ENCODE peak calls at places on chromosomes 1 and 21, in four cellular contexts. M, A, L and Y are unnamed samples.

GRCh38 chr1:93346472-93346991 is 825 bp downstream of the DR1 start:
- DNase-seq in M (peak; percentile 35), A (peak; percentile 44), L (peak; percentile 7), Y (peak; percentile 50)

GRCh38 chr1:214310010-214310409 is 29.1 kb downstream of the SMYD2 start:
- DNase-seq in M (no peak), A (no peak), L (no peak), Y (no peak)

GRCh38 chr21:14815001-14815400 is 249.8 kb downstream of the NRIP1 start:
- DNase-seq in M (no peak), A (no peak), L (no peak), Y (no peak)

GRCh38 chr1:225460737-225461532 is 33.1 kb upstream of the LBR start:
- DNase-seq in M (no peak), A (no peak), L (no peak), Y (no peak)

GRCh38 chr1:114152211-114153050 is 1.2 kb downstream of the SYT6 start:
- DNase-seq in M (no peak), A (peak; percentile 23), L (peak; percentile 7), Y (peak; percentile 4)

GRCh38 chr1:244730153-244730933 is 77.4 kb downstream of the DESI2 start:
- DNase-seq in M (no peak), A (peak; percentile 38), L (peak; percentile 33), Y (peak; percentile 25)

GRCh38 chr1:1024421-1025415 is 4.8 kb downstream of the AGRN start:
- DNase-seq in M (no peak), A (no peak), L (no peak), Y (peak; percentile 56)

GRCh38 chr1:1470626-1471388 is 758 bp upstream of the ATAD3B start:
- DNase-seq in M (no peak), A (peak; percentile 42), L (no peak), Y (peak; percentile 35)

GRCh38 chr1:161439280-161440232 is 65.7 kb upstream of the FCGR2A start:
- DNase-seq in M (no peak), A (peak; percentile 21), L (no peak), Y (peak; percentile 13)

GRCh38 chr1:240385985-240386978 is 225.7 kb downstream of the GREM2 start:
- DNase-seq in M (no peak), A (no peak), L (no peak), Y (no peak)

GRCh38 chr1:26814893-26815292 is 11.6 kb upstream of the ZDHHC18 start:
- DNase-seq in M (no peak), A (no peak), L (no peak), Y (no peak)

GRCh38 chr1:111735858-111736544 is 3.2 kb downstream of the INKA2 start:
- DNase-seq in M (no peak), A (no peak), L (peak; percentile 65), Y (no peak)

GRCh38 chr1:108644984-108645383 is 15.9 kb downstream of the HENMT1 start:
- DNase-seq in M (no peak), A (peak; percentile 67), L (no peak), Y (peak; percentile 58)

GRCh38 chr1:66350001-66350547 is 183.9 kb upstream of the SGIP1 start:
- DNase-seq in M (no peak), A (peak; percentile 60), L (no peak), Y (peak; percentile 47)

GRCh38 chr1:92989936-92990582 is 28.8 kb upstream of the DIPK1A start:
- DNase-seq in M (no peak), A (no peak), L (no peak), Y (no peak)

GRCh38 chr1:66769512-66770229 is 17.4 kb downstream of the DYNLT5 start:
- DNase-seq in M (no peak), A (no peak), L (no peak), Y (peak; percentile 3)

GRCh38 chr1:227170361-227171166 is 147.7 kb downstream of the CDC42BPA start:
- DNase-seq in M (peak; percentile 24), A (no peak), L (no peak), Y (no peak)

GRCh38 chr21:36705679-36706481 is 7.0 kb downstream of the SIM2 start:
- DNase-seq in M (peak; percentile 12), A (no peak), L (no peak), Y (no peak)

GRCh38 chr1:1318131-1318652 is 6.3 kb downstream of the INTS11 start:
- DNase-seq in M (no peak), A (peak; percentile 70), L (peak; percentile 79), Y (peak; percentile 65)

GRCh38 chr1:197902131-197902453 is 338 bp upstream of the C1orf53 start:
- DNase-seq in M (no peak), A (no peak), L (no peak), Y (no peak)

GRCh38 chr1:180527270-180527669 is 24.9 kb upstream of the ACBD6 start:
- DNase-seq in M (no peak), A (no peak), L (no peak), Y (peak; percentile 45)

GRCh38 chr1:86906419-86906818 is 7.5 kb downstream of the SELENOF start:
- DNase-seq in M (no peak), A (peak; percentile 30), L (peak; percentile 70), Y (peak; percentile 8)

GRCh38 chr1:16139473-16139962 is 16.4 kb downstream of the EPHA2 start:
- DNase-seq in M (no peak), A (no peak), L (no peak), Y (no peak)

GRCh38 chr1:150564051-150564991 is 15.1 kb downstream of the MCL1 start:
- DNase-seq in M (no peak), A (no peak), L (no peak), Y (no peak)

GRCh38 chr1:218402771-218403110 is 57.6 kb downstream of the TGFB2 start:
- DNase-seq in M (no peak), A (no peak), L (no peak), Y (no peak)